ENCODE peak calls at places on chromosome 9, in nine cellular contexts. E is SK-N-SH, V is IMR-90, Y is HCT116, L is GM23338, B is H9, A is neural progenitor cell, C is OCI-LY7, W is fibroblast of lung. X is an unnamed sample.

GRCh38 chr9:13269589-13270452 is 9.7 kb downstream of the MPDZ start:
- DNase-seq in C (no peak), B (no peak), V (no peak), L (no peak), E (no peak), A (no peak), Y (no peak), W (no peak), X (no peak)

GRCh38 chr9:110788871-110789270 is 120.3 kb downstream of the MUSK start:
- DNase-seq in A (no peak), V (no peak), B (no peak), W (no peak), Y (no peak), L (no peak), E (no peak), C (no peak), X (no peak)

GRCh38 chr9:2418619-2419018 is 203.0 kb upstream of the VLDLR start:
- DNase-seq in L (peak; percentile 10), V (peak; percentile 18), E (no peak), W (peak; percentile 86), B (no peak), Y (no peak), C (no peak), A (no peak), X (peak; percentile 17)

GRCh38 chr9:84755375-84755774 is 85.8 kb downstream of the NTRK2 start:
- DNase-seq in W (peak; percentile 35), A (no peak), C (no peak), Y (no peak), B (no peak), L (no peak), E (no peak), V (no peak), X (no peak)

GRCh38 chr9:20417695-20418094 is 204.6 kb downstream of the MLLT3 start:
- DNase-seq in C (no peak), W (no peak), E (no peak), Y (no peak), B (no peak), L (no peak), V (no peak), A (no peak), X (no peak)

GRCh38 chr9:16869961-16870605 is 387 bp downstream of the BNC2 start:
- DNase-seq in V (peak; percentile 9), C (no peak), B (peak; percentile 34), Y (no peak), A (peak; percentile 52), L (peak; percentile 54), E (peak; percentile 67), W (peak; percentile 32), X (peak; percentile 22)

GRCh38 chr9:122445155-122445749 is 32.5 kb downstream of the OR1J1 start:
- DNase-seq in L (no peak), Y (no peak), V (peak; percentile 99), W (peak; percentile 91), A (no peak), B (no peak), C (no peak), E (no peak), X (no peak)

GRCh38 chr9:121508415-121508814 is 8.8 kb upstream of the GGTA1 start:
- DNase-seq in Y (no peak), W (no peak), V (no peak), B (no peak), E (no peak), A (peak; percentile 30), C (no peak), L (peak; percentile 60), X (no peak)

GRCh38 chr9:109252291-109252690 is 68.6 kb downstream of the EPB41L4B start:
- DNase-seq in E (no peak), B (no peak), A (no peak), W (no peak), L (no peak), V (no peak), Y (no peak), C (no peak), X (no peak)

GRCh38 chr9:109251776-109252106 is 69.1 kb downstream of the EPB41L4B start:
- DNase-seq in A (no peak), Y (no peak), L (no peak), W (no peak), V (no peak), C (no peak), E (no peak), B (no peak), X (no peak)

GRCh38 chr9:109250771-109251079 is 70.1 kb downstream of the EPB41L4B start:
- DNase-seq in Y (no peak), V (no peak), W (no peak), A (no peak), B (no peak), L (no peak), E (no peak), C (no peak), X (no peak)

GRCh38 chr9:109250311-109250741 is 70.5 kb downstream of the EPB41L4B start:
- DNase-seq in Y (no peak), A (no peak), B (no peak), W (no peak), L (no peak), V (no peak), C (no peak), E (no peak), X (no peak)

DNA sequence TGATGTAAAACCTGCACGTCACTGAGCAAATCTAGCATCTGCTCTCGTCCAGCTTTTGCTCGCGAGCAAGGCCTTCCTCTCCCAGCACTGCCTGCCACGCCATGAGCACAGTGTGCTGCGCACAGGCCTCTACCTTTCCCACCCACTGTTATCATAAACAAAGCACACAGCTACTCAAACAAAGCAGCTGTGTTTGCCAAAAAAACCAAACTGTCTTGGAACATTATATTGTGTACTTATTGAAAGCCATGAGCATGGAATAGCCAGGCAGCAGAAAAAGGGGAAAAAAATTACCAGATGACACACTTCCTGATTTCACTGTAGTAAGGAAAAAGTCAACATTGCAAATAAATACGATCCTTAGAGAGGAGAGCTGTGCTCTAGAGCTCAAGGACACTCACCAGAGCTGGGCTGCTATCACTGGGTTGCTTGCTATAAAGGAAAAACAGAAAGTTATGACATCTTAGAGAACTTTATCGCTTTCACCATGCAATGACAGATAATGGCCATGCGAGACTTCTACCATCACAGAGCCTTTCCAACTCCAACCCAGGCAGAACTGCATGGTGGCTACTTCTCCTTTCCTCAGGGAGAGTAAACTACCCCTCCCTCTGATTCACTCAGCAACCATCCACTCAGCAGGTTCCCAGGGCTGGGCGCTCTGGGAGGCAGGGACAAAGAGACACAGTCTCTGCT is 69.6 kb downstream of the EPB41L4B start:
- DNase-seq in L (no peak), C (no peak), B (no peak), V (peak; percentile 65), W (peak; percentile 62), E (no peak), Y (no peak), A (no peak), X (no peak)
- H3K27ac ChIP-seq in L (peak overlapping the region; percentile 14), C (no peak overlapping the region), B (no peak overlapping the region), V (peak overlapping the region; percentile 61), W (no peak overlapping the region), E (no peak overlapping the region), Y (no peak overlapping the region), A (no peak overlapping the region), X (no peak overlapping the region)

DNA sequence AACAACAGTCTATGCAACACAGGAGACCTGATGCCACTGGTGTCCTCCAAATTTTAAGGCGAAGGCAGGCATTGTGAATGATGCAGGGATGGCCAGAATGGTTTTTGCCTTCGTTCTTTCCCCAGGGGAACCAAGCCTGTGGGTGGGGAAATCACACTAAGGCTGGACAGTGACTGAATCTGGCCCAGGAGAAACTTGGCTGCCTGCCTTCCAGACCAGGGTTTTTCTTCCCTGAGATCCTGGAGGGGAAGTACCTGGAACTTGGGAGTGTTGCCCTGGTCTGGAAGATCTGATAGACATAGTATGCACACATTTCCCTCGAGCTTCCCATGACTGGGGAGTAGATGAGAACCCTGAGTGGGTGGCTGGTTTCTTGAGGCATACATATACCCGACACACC is 699 bp upstream of the IL11RA start:
- DNase-seq in B (no peak), V (peak; percentile 54), E (no peak), W (peak; percentile 47), A (no peak), L (no peak), C (no peak), Y (no peak), X (no peak)
- H2AFZ ChIP-seq in B (no peak overlapping the region), V (peak overlapping the region; percentile 35), E (no peak overlapping the region), W (no peak overlapping the region), A (no peak overlapping the region), L (peak overlapping the region; percentile 56), C (no peak overlapping the region), Y (no peak overlapping the region), X (no peak overlapping the region)

DNA sequence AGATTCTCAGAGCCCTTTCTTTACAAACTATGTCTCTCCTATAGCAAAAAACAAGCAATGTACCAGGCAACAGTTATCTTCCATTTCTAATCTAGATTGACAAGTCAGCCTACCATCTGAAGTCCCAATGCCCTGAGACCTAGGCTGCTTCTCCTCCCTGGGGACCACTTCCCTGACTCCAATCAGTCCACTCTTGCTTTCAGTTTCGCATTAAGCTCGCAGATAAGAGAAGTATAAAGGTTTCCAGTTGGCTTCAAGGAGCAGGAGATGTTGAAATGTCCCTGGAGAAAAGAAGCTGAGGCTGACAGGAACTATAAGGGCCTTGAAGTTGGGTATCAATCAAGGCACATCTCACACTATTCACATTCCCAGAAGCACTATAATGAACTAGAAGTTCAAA is 32.3 kb downstream of the ERP44 start:
- DNase-seq in B (no peak), V (peak; percentile 51), Y (no peak), A (no peak), L (no peak), E (no peak), C (peak; percentile 67), W (no peak), X (peak; percentile 51)
- H3K4me2 ChIP-seq in B (no peak overlapping the region), V (peak overlapping the region; percentile 86), Y (no peak overlapping the region), A (no peak overlapping the region), L (no peak overlapping the region), E (peak overlapping the region; percentile 22), C (peak overlapping the region; percentile 28), W (peak overlapping the region; percentile 92), X (no peak overlapping the region)

GRCh38 chr9:135136481-135136880 is 49.0 kb downstream of the OLFM1 start:
- DNase-seq in B (no peak), C (no peak), W (no peak), E (peak; percentile 55), A (no peak), L (no peak), V (no peak), Y (no peak), X (no peak)

GRCh38 chr9:135135927-135136311 is 48.5 kb downstream of the OLFM1 start:
- DNase-seq in B (no peak), V (no peak), W (no peak), C (no peak), A (no peak), L (no peak), E (no peak), Y (no peak), X (no peak)

GRCh38 chr9:135138078-135138855 is 50.8 kb downstream of the OLFM1 start:
- DNase-seq in B (no peak), A (no peak), Y (no peak), W (no peak), E (no peak), C (no peak), L (no peak), V (no peak), X (no peak)

GRCh38 chr9:135136991-135137390 is 49.5 kb downstream of the OLFM1 start:
- DNase-seq in V (no peak), L (no peak), A (peak; percentile 65), C (no peak), E (no peak), W (no peak), B (no peak), Y (no peak), X (no peak)

DNA sequence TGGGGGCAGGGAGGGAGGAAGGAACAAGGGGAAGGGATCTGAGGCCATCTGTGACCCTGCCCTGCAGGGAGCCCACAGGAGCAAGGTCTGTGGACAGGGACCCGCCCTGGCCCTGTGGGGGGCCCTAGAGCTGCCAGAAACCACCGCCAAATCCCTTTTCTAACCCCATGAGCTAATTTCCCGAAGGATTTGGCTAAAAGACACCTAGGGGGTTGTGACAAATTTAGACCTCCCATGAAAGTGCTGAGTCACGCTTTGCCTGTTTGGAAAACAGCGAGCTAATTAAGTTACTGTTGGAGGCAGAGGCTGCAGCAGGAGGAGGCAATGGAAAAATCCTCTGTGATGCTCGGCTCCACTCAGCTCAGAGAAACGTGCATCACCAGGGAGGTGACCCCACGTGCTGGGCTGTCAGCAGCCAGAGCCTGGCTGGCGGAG is 49.9 kb downstream of the OLFM1 start:
- DNase-seq in V (no peak), E (peak; percentile 58), B (peak; percentile 44), C (no peak), Y (no peak), A (peak; percentile 90), L (peak; percentile 45), W (peak; percentile 12), X (no peak)
- H3K27ac ChIP-seq in V (no peak overlapping the region), E (peak overlapping the region; percentile 84), B (no peak overlapping the region), C (no peak overlapping the region), Y (no peak overlapping the region), A (no peak overlapping the region), L (no peak overlapping the region), W (no peak overlapping the region), X (no peak overlapping the region)

X was measured in DND-41.